ENCODE peak calls at places on chromosomes 4 and X, in four cellular contexts. G is tibial nerve; W is upper lobe of left lung; Q is CD4-positive, alpha-beta T cell. R is an unnamed sample. For H3K9me3, the result is how much of the 10 kb centered on the place peaks cover.

GRCh38 chr4:10056334-10057022 is 35.2 kb upstream of the SLC2A9 start:
- DNase-seq in G (no peak), W (no peak), Q (no peak), R (no peak)

GRCh38 chrX:13721819-13722527 is 12.4 kb downstream of the TRAPPC2 start:
- DNase-seq in G (no peak), W (no peak), Q (no peak), R (no peak)

GRCh38 chr4:186953601-186954260 is 230.1 kb upstream of the FAT1 start:
- DNase-seq in G (peak), W (no peak), Q (no peak), R (no peak)

GRCh38 chr4:10345381-10345784 is 111.8 kb downstream of the ZNF518B start:
- DNase-seq in G (no peak), W (no peak), Q (no peak), R (no peak)

GRCh38 chr4:1573830-1574459 is 110.2 kb downstream of the FAM53A start:
- DNase-seq in G (no peak), W (no peak), Q (peak), R (no peak)

GRCh38 chr4:94523033-94523590 is 71.4 kb downstream of the PDLIM5 start:
- DNase-seq in G (no peak), W (no peak), Q (no peak), R (no peak)

GRCh38 chrX:39576081-39576701 is 521.6 kb downstream of the BCOR start:
- DNase-seq in G (no peak), W (peak), Q (no peak), R (no peak)

GRCh38 chr4:56183344-56183959 is 203.8 kb downstream of the AASDH start:
- DNase-seq in G (no peak), W (no peak), Q (no peak), R (no peak)

GRCh38 chrX:48611703-48612102 is 14.4 kb downstream of the WDR13 start:
- DNase-seq in G (no peak), W (no peak), Q (no peak), R (no peak)

GRCh38 chrX:27599928-27600327 is 9.8 kb downstream of the DCAF8L2 start:
- DNase-seq in G (no peak), W (no peak), Q (no peak), R (no peak)

GRCh38 chrX:153953342-153953830 is 8.9 kb upstream of the RENBP start:
- DNase-seq in G (peak), W (no peak), Q (peak), R (peak)

GRCh38 chrX:154487518-154488290 is 1.3 kb upstream of the UBL4A start:
- DNase-seq in G (no peak), W (no peak), Q (no peak), R (no peak)

GRCh38 chr4:101753702-101754101 is 36.8 kb upstream of the BANK1 start:
- DNase-seq in G (no peak), W (no peak), Q (no peak), R (no peak)

GRCh38 chr4:78749258-78749971 is 26.7 kb upstream of the BMP2K start:
- DNase-seq in G (no peak), W (no peak), Q (no peak), R (no peak)

GRCh38 chrX:101595739-101596419 is 21.9 kb downstream of the ARMCX6 start:
- DNase-seq in G (no peak), W (no peak), Q (peak), R (no peak)

DNA sequence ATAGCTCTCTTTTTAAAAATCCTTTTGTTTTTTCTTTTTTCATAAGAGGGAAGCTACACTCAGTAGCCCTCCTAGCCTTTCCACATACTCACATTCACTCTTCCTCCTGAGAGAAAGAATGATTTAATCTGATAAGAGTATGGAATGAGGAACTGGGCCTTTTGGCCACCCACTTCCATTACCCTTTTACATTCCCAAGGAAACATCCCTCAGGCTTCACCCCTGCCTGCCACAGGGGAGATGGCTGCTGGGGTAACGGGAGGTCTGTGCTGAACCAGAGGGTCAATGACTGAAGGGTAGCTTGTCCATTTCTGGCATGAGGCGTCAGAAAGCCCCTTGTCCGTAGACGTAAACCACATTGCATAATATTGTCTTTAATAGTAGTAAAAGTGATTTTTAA is 67.2 kb upstream of the CCSER1 start:
- DNase-seq in G (no peak), W (no peak), Q (no peak), R (no peak)
- H3K9me3 ChIP-seq in G (under half), W (under half), Q (under half), R (under half)

DNA sequence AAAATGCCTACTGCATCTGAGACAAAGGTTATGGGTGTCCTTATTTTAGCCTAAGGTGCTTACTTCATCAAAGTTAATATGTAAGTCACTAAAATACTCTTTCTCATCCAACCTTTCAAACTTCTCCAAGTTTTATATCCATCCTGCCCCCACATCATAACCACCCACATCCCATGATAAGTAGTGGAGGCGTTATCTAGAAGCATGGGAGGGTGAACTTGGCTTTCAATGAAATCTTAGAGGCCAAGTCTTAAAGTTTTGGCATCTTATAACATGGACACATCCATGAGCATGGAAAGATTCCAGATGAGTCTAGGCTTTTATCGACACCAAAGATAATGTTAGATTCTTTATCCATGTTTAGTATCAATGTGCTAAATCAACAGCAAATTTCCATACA is 22.9 kb upstream of the SEC24D start:
- DNase-seq in G (no peak), W (no peak), Q (no peak), R (no peak)
- H3K9me3 ChIP-seq in G (under half), W (under half), Q (under half), R (under half)

DNA sequence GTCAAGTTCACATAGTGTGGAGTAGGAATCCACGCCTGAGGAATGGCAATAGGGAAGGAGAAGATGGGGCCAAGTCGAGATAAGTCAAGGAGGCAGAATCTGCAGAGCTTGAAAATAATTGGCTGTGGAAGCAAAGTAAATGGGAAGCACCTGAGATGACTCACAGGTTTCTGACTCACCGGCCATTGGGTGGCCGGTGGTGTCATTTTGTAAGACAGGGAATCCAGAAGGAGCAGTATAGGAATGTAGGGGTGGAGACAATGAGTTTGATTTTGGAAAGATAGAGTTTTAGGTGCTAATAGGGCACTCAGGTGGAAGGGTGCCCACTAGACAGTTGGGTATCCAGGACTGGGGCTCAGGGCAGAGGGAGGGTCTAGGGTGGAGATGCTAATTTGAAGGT is 201.0 kb upstream of the MAMLD1 start:
- DNase-seq in G (no peak), W (no peak), Q (no peak), R (no peak)
- H3K9me3 ChIP-seq in G (under half), W (under half), Q (under half), R (under half)

DNA sequence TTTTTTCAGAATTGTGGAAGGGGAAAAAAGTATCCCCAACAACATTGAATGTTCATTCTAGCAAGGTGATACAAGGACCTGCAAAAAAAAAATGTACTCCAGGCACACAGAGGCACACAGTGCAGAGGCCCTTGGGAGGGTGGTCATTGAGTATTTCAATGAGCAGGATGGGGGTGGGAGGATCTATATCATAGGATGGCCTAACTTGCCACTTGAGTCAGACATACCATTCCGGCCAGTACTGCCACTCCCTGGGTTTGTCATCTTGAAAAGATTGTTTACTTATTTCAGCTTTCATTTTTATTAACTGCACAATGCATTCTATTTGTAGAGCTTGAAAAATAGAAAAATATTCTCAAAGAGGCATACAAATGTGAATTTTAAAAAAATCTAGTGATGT is 18.7 kb downstream of the ZNF595 start:
- DNase-seq in G (no peak), W (no peak), Q (no peak), R (no peak)
- H3K9me3 ChIP-seq in G (under half), W (half or more), Q (half or more), R (under half)